ENCODE peak calls at places on chromosomes 5 and 9, in four cellular contexts. One of them, this sample, is unnamed.

GRCh38 chr9:32551491-32552049 is 557 bp upstream of the SMIM27 start:
- DNase-seq in sciatic nerve: no peak
- DNase-seq in OCI-LY7: peak
- DNase-seq in GM04503: no peak
- DNase-seq in this sample: no peak

GRCh38 chr5:52277101-52277500 is 510.6 kb upstream of the ITGA1 start:
- DNase-seq in sciatic nerve: no peak
- DNase-seq in OCI-LY7: no peak
- DNase-seq in GM04503: no peak
- DNase-seq in this sample: no peak

GRCh38 chr9:75979362-75979761 is 88.9 kb downstream of the PCSK5 start:
- DNase-seq in sciatic nerve: no peak
- DNase-seq in OCI-LY7: peak
- DNase-seq in GM04503: no peak
- DNase-seq in this sample: no peak

GRCh38 chr5:43309657-43310056 is 3.6 kb downstream of the HMGCS1 start:
- DNase-seq in sciatic nerve: no peak
- DNase-seq in OCI-LY7: no peak
- DNase-seq in GM04503: no peak
- DNase-seq in this sample: no peak

GRCh38 chr5:16815432-16815831 is 120.7 kb downstream of the MYO10 start:
- DNase-seq in sciatic nerve: no peak
- DNase-seq in OCI-LY7: no peak
- DNase-seq in GM04503: no peak
- DNase-seq in this sample: no peak

GRCh38 chr9:136118061-136118366 is 661 bp downstream of the TMEM250 start:
- DNase-seq in sciatic nerve: no peak
- DNase-seq in OCI-LY7: no peak
- DNase-seq in GM04503: no peak
- DNase-seq in this sample: no peak

GRCh38 chr9:94563548-94563947 is 8.7 kb downstream of the PCAT7 start:
- DNase-seq in sciatic nerve: no peak
- DNase-seq in OCI-LY7: no peak
- DNase-seq in GM04503: no peak
- DNase-seq in this sample: no peak

GRCh38 chr5:38453506-38453905 is 102.9 kb downstream of the LIFR start:
- DNase-seq in sciatic nerve: no peak
- DNase-seq in OCI-LY7: peak
- DNase-seq in GM04503: no peak
- DNase-seq in this sample: no peak

GRCh38 chr5:77167695-77168111 is 42.8 kb upstream of the PDE8B start:
- DNase-seq in sciatic nerve: no peak
- DNase-seq in OCI-LY7: no peak
- DNase-seq in GM04503: peak
- DNase-seq in this sample: no peak

GRCh38 chr5:180720501-180720900 is 19.4 kb downstream of the OR2Y1 start:
- DNase-seq in sciatic nerve: no peak
- DNase-seq in OCI-LY7: no peak
- DNase-seq in GM04503: no peak
- DNase-seq in this sample: no peak

GRCh38 chr9:29039258-29039657 is 1466.0 kb upstream of the C9orf72 start:
- DNase-seq in sciatic nerve: no peak
- DNase-seq in OCI-LY7: no peak
- DNase-seq in GM04503: no peak
- DNase-seq in this sample: no peak

GRCh38 chr9:93594041-93594756 is 17.8 kb downstream of the PHF2 start:
- DNase-seq in sciatic nerve: peak
- DNase-seq in OCI-LY7: no peak
- DNase-seq in GM04503: no peak
- DNase-seq in this sample: no peak

GRCh38 chr5:5291357-5291756 is 131.1 kb upstream of the ICE1 start:
- DNase-seq in sciatic nerve: no peak
- DNase-seq in OCI-LY7: no peak
- DNase-seq in GM04503: no peak
- DNase-seq in this sample: no peak